ENCODE peak calls at places on chromosome 3, in ten cellular contexts. One of them, this sample, is unnamed.

GRCh38 chr3:111681705-111682426 is 86.7 kb upstream of the ZBED2 start:
- DNase-seq in cardiac muscle cell: no peak
- DNase-seq in pancreas: no peak
- DNase-seq in K562: no peak
- DNase-seq in CD8-positive, alpha-beta T cell: no peak
- DNase-seq in HepG2: peak
- DNase-seq in cardiac fibroblast: no peak
- DNase-seq in MCF 10A: no peak
- DNase-seq in psoas muscle: no peak
- DNase-seq in prostate gland: no peak
- DNase-seq in this sample: no peak

GRCh38 chr3:23834082-23834870 is 28.5 kb downstream of the UBE2E1 start:
- DNase-seq in cardiac muscle cell: no peak
- DNase-seq in HepG2: no peak
- DNase-seq in psoas muscle: no peak
- DNase-seq in CD8-positive, alpha-beta T cell: no peak
- DNase-seq in cardiac fibroblast: peak
- DNase-seq in pancreas: no peak
- DNase-seq in MCF 10A: no peak
- DNase-seq in prostate gland: no peak
- DNase-seq in K562: no peak
- DNase-seq in this sample: no peak

GRCh38 chr3:53044371-53045106 is 1.3 kb downstream of the SFMBT1 start:
- DNase-seq in K562: peak
- DNase-seq in prostate gland: peak
- DNase-seq in pancreas: no peak
- DNase-seq in HepG2: no peak
- DNase-seq in MCF 10A: peak
- DNase-seq in cardiac fibroblast: peak
- DNase-seq in cardiac muscle cell: peak
- DNase-seq in psoas muscle: peak
- DNase-seq in CD8-positive, alpha-beta T cell: peak
- DNase-seq in this sample: peak

GRCh38 chr3:183158552-183159006 is 4.0 kb downstream of the LAMP3 start:
- DNase-seq in cardiac muscle cell: peak
- DNase-seq in HepG2: no peak
- DNase-seq in K562: peak
- DNase-seq in psoas muscle: no peak
- DNase-seq in cardiac fibroblast: peak
- DNase-seq in CD8-positive, alpha-beta T cell: no peak
- DNase-seq in MCF 10A: peak
- DNase-seq in pancreas: no peak
- DNase-seq in prostate gland: no peak
- DNase-seq in this sample: peak

GRCh38 chr3:10550705-10551104 is 45.3 kb upstream of the ATP2B2 start:
- DNase-seq in prostate gland: no peak
- DNase-seq in K562: no peak
- DNase-seq in MCF 10A: no peak
- DNase-seq in cardiac muscle cell: no peak
- DNase-seq in psoas muscle: peak
- DNase-seq in CD8-positive, alpha-beta T cell: peak
- DNase-seq in HepG2: no peak
- DNase-seq in pancreas: no peak
- DNase-seq in cardiac fibroblast: no peak
- DNase-seq in this sample: no peak

GRCh38 chr3:52468336-52468735 is 12.9 kb downstream of the NISCH start:
- DNase-seq in cardiac muscle cell: peak
- DNase-seq in prostate gland: no peak
- DNase-seq in HepG2: no peak
- DNase-seq in K562: no peak
- DNase-seq in MCF 10A: no peak
- DNase-seq in pancreas: no peak
- DNase-seq in psoas muscle: peak
- DNase-seq in CD8-positive, alpha-beta T cell: no peak
- DNase-seq in cardiac fibroblast: peak
- DNase-seq in this sample: no peak

GRCh38 chr3:16148783-16149182 is 25.7 kb upstream of the GALNT15 start:
- DNase-seq in pancreas: no peak
- DNase-seq in MCF 10A: peak
- DNase-seq in HepG2: no peak
- DNase-seq in cardiac fibroblast: peak
- DNase-seq in K562: no peak
- DNase-seq in cardiac muscle cell: peak
- DNase-seq in psoas muscle: peak
- DNase-seq in prostate gland: peak
- DNase-seq in CD8-positive, alpha-beta T cell: no peak
- DNase-seq in this sample: no peak

GRCh38 chr3:29255854-29256696 is 24.8 kb upstream of the RBMS3 start:
- DNase-seq in K562: no peak
- DNase-seq in cardiac fibroblast: no peak
- DNase-seq in prostate gland: no peak
- DNase-seq in pancreas: no peak
- DNase-seq in cardiac muscle cell: peak
- DNase-seq in HepG2: no peak
- DNase-seq in psoas muscle: no peak
- DNase-seq in MCF 10A: no peak
- DNase-seq in CD8-positive, alpha-beta T cell: no peak
- DNase-seq in this sample: no peak

GRCh38 chr3:115077501-115078250 is 69.4 kb downstream of the ZBTB20 start:
- DNase-seq in pancreas: no peak
- DNase-seq in cardiac fibroblast: no peak
- DNase-seq in K562: no peak
- DNase-seq in cardiac muscle cell: no peak
- DNase-seq in MCF 10A: no peak
- DNase-seq in HepG2: peak
- DNase-seq in prostate gland: no peak
- DNase-seq in CD8-positive, alpha-beta T cell: no peak
- DNase-seq in psoas muscle: no peak
- DNase-seq in this sample: no peak

GRCh38 chr3:184712579-184713355 is 903 bp upstream of the MAGEF1 start:
- DNase-seq in CD8-positive, alpha-beta T cell: no peak
- DNase-seq in pancreas: no peak
- DNase-seq in MCF 10A: no peak
- DNase-seq in cardiac muscle cell: no peak
- DNase-seq in cardiac fibroblast: no peak
- DNase-seq in psoas muscle: no peak
- DNase-seq in K562: no peak
- DNase-seq in HepG2: no peak
- DNase-seq in prostate gland: no peak
- DNase-seq in this sample: peak

GRCh38 chr3:54951405-54951804 is 23.5 kb upstream of the LRTM1 start:
- DNase-seq in CD8-positive, alpha-beta T cell: no peak
- DNase-seq in cardiac muscle cell: peak
- DNase-seq in pancreas: peak
- DNase-seq in cardiac fibroblast: peak
- DNase-seq in HepG2: peak
- DNase-seq in prostate gland: peak
- DNase-seq in K562: peak
- DNase-seq in psoas muscle: peak
- DNase-seq in MCF 10A: peak
- DNase-seq in this sample: peak

GRCh38 chr3:134682196-134682880 is 31.5 kb upstream of the KY start:
- DNase-seq in cardiac muscle cell: no peak
- DNase-seq in MCF 10A: no peak
- DNase-seq in HepG2: no peak
- DNase-seq in pancreas: no peak
- DNase-seq in prostate gland: no peak
- DNase-seq in CD8-positive, alpha-beta T cell: no peak
- DNase-seq in psoas muscle: no peak
- DNase-seq in K562: no peak
- DNase-seq in cardiac fibroblast: no peak
- DNase-seq in this sample: no peak

GRCh38 chr3:151789853-151790463 is 24.0 kb upstream of the AADAC start:
- DNase-seq in K562: no peak
- DNase-seq in cardiac muscle cell: no peak
- DNase-seq in HepG2: peak
- DNase-seq in cardiac fibroblast: no peak
- DNase-seq in prostate gland: no peak
- DNase-seq in pancreas: no peak
- DNase-seq in CD8-positive, alpha-beta T cell: no peak
- DNase-seq in psoas muscle: no peak
- DNase-seq in MCF 10A: no peak
- DNase-seq in this sample: no peak

GRCh38 chr3:64443553-64444331 is 218.5 kb upstream of the PRICKLE2 start:
- DNase-seq in prostate gland: no peak
- DNase-seq in HepG2: no peak
- DNase-seq in psoas muscle: no peak
- DNase-seq in MCF 10A: no peak
- DNase-seq in cardiac muscle cell: peak
- DNase-seq in CD8-positive, alpha-beta T cell: no peak
- DNase-seq in K562: no peak
- DNase-seq in pancreas: peak
- DNase-seq in cardiac fibroblast: peak
- DNase-seq in this sample: no peak

GRCh38 chr3:64445318-64446300 is 220.3 kb upstream of the PRICKLE2 start:
- DNase-seq in K562: no peak
- DNase-seq in CD8-positive, alpha-beta T cell: no peak
- DNase-seq in cardiac fibroblast: peak
- DNase-seq in MCF 10A: no peak
- DNase-seq in cardiac muscle cell: peak
- DNase-seq in prostate gland: no peak
- DNase-seq in psoas muscle: no peak
- DNase-seq in pancreas: peak
- DNase-seq in HepG2: no peak
- DNase-seq in this sample: peak

GRCh38 chr3:64441861-64442260 is 216.6 kb upstream of the PRICKLE2 start:
- DNase-seq in K562: no peak
- DNase-seq in CD8-positive, alpha-beta T cell: no peak
- DNase-seq in HepG2: no peak
- DNase-seq in prostate gland: no peak
- DNase-seq in cardiac muscle cell: no peak
- DNase-seq in pancreas: peak
- DNase-seq in MCF 10A: no peak
- DNase-seq in cardiac fibroblast: no peak
- DNase-seq in psoas muscle: no peak
- DNase-seq in this sample: no peak

GRCh38 chr3:64449026-64449425 is 223.8 kb upstream of the PRICKLE2 start:
- DNase-seq in psoas muscle: no peak
- DNase-seq in cardiac muscle cell: no peak
- DNase-seq in HepG2: no peak
- DNase-seq in CD8-positive, alpha-beta T cell: no peak
- DNase-seq in pancreas: no peak
- DNase-seq in K562: no peak
- DNase-seq in cardiac fibroblast: no peak
- DNase-seq in prostate gland: no peak
- DNase-seq in MCF 10A: no peak
- DNase-seq in this sample: no peak

DNA sequence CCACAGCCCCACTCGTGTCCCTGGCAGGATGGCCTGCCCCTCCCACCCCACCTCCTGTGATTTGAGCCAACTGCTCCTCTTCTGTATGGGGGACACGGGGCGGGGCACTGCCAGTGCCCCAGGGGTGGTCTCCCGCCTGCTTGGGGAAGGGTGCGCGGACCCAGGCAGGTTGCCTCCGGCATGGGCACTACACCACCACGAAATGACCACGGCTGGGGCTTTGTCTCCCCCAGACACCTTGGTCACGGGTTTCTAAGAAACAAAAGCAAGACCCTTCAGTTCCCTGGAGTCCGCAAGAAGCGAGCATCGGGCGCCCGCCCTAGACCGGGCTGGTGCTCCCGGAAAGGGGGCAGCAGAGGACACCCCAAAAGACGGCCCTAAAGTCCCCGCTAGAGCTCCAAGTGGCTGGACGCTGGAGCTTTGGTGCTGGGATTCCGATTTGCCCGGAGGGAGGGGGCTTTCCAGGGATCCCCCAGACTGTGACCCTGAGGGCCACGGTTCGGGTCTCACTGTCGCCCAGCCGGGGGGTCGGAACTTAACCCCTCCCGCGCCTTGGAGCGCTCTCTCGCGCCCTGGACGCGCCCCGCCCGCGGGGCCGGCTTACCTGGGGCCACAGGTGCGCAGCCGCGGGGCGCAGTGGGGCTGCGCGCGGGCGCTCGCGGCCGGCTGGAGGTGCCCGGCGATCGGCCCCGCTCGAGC is 219.5 kb upstream of the PRICKLE2 start:
- DNase-seq in psoas muscle: no peak
- DNase-seq in cardiac fibroblast: no peak
- DNase-seq in K562: no peak
- DNase-seq in cardiac muscle cell: no peak
- DNase-seq in CD8-positive, alpha-beta T cell: no peak
- DNase-seq in HepG2: no peak
- DNase-seq in MCF 10A: no peak
- DNase-seq in prostate gland: no peak
- DNase-seq in pancreas: peak
- DNase-seq in this sample: no peak
- TF ChIP-seq CTCF in psoas muscle: no peak
- TF ChIP-seq CTCF in cardiac fibroblast: no peak
- TF ChIP-seq CTCF in K562: no peak
- TF ChIP-seq CTCF in cardiac muscle cell: peak
- TF ChIP-seq CTCF in CD8-positive, alpha-beta T cell: no peak
- TF ChIP-seq CTCF in HepG2: no peak
- TF ChIP-seq CTCF in MCF 10A: no peak
- TF ChIP-seq CTCF in prostate gland: no peak
- TF ChIP-seq CTCF in pancreas: no peak
- TF ChIP-seq CTCF in this sample: no peak

GRCh38 chr3:99697250-99697649 is 58.9 kb downstream of the COL8A1 start:
- DNase-seq in cardiac fibroblast: no peak
- DNase-seq in psoas muscle: no peak
- DNase-seq in HepG2: no peak
- DNase-seq in K562: no peak
- DNase-seq in CD8-positive, alpha-beta T cell: no peak
- DNase-seq in pancreas: no peak
- DNase-seq in prostate gland: no peak
- DNase-seq in cardiac muscle cell: no peak
- DNase-seq in MCF 10A: no peak
- DNase-seq in this sample: no peak
- TF ChIP-seq CTCF in cardiac fibroblast: no peak
- TF ChIP-seq CTCF in psoas muscle: no peak
- TF ChIP-seq CTCF in HepG2: no peak
- TF ChIP-seq CTCF in K562: no peak
- TF ChIP-seq CTCF in CD8-positive, alpha-beta T cell: no peak
- TF ChIP-seq CTCF in pancreas: no peak
- TF ChIP-seq CTCF in prostate gland: no peak
- TF ChIP-seq CTCF in cardiac muscle cell: no peak
- TF ChIP-seq CTCF in MCF 10A: no peak
- TF ChIP-seq CTCF in this sample: no peak

GRCh38 chr3:140922634-140923033 is 19.0 kb upstream of the SLC25A36 start:
- DNase-seq in psoas muscle: no peak
- DNase-seq in HepG2: no peak
- DNase-seq in prostate gland: no peak
- DNase-seq in cardiac fibroblast: peak
- DNase-seq in cardiac muscle cell: peak
- DNase-seq in K562: peak
- DNase-seq in CD8-positive, alpha-beta T cell: no peak
- DNase-seq in pancreas: no peak
- DNase-seq in MCF 10A: no peak
- DNase-seq in this sample: peak
- TF ChIP-seq CTCF in psoas muscle: peak
- TF ChIP-seq CTCF in HepG2: peak
- TF ChIP-seq CTCF in prostate gland: no peak
- TF ChIP-seq CTCF in cardiac fibroblast: peak
- TF ChIP-seq CTCF in cardiac muscle cell: peak
- TF ChIP-seq CTCF in K562: peak
- TF ChIP-seq CTCF in CD8-positive, alpha-beta T cell: peak
- TF ChIP-seq CTCF in pancreas: no peak
- TF ChIP-seq CTCF in MCF 10A: peak
- TF ChIP-seq CTCF in this sample: peak

DNA sequence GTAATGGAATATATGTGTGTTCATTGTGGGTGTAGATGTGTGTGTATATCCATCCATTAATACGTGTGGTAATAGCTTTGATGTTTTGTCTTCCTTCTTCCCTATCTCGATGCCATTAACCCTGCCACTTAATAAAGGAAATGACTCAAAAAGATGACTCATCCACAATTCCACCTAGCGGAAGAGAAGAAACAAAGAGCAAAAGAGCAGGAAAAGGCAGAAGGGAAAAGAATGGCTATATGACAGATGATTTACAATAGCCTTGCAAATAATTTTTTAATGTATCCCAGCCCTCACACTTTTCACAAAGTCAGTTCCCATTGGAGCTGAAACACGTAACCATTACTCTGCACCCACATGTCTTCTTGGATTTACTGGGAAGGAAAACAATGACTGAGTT is 197.1 kb downstream of the KCNAB1 start:
- DNase-seq in pancreas: no peak
- DNase-seq in prostate gland: no peak
- DNase-seq in MCF 10A: peak
- DNase-seq in K562: no peak
- DNase-seq in HepG2: peak
- DNase-seq in cardiac muscle cell: peak
- DNase-seq in cardiac fibroblast: peak
- DNase-seq in psoas muscle: no peak
- DNase-seq in CD8-positive, alpha-beta T cell: no peak
- DNase-seq in this sample: peak
- TF ChIP-seq CTCF in pancreas: no peak
- TF ChIP-seq CTCF in prostate gland: no peak
- TF ChIP-seq CTCF in MCF 10A: no peak
- TF ChIP-seq CTCF in K562: no peak
- TF ChIP-seq CTCF in HepG2: no peak
- TF ChIP-seq CTCF in cardiac muscle cell: no peak
- TF ChIP-seq CTCF in cardiac fibroblast: no peak
- TF ChIP-seq CTCF in psoas muscle: no peak
- TF ChIP-seq CTCF in CD8-positive, alpha-beta T cell: no peak
- TF ChIP-seq CTCF in this sample: no peak